ENCODE peak calls at places on chromosomes 11 and 22, in four cellular contexts. One of them, this sample, is unnamed.

GRCh38 chr11:204587-205109 is 2.6 kb downstream of the BET1L start:
- DNase-seq in effector memory CD4-positive, alpha-beta T cell: no peak
- DNase-seq in neural progenitor cell: no peak
- DNase-seq in foreskin fibroblast: no peak
- DNase-seq in this sample: no peak

GRCh38 chr22:37507731-37508130 is 11.5 kb downstream of the CARD10 start:
- DNase-seq in neural progenitor cell: no peak
- DNase-seq in effector memory CD4-positive, alpha-beta T cell: no peak
- DNase-seq in foreskin fibroblast: no peak
- DNase-seq in this sample: no peak

GRCh38 chr22:27381960-27382742 is 419.4 kb downstream of the MN1 start:
- DNase-seq in neural progenitor cell: peak; percentile 47
- DNase-seq in foreskin fibroblast: no peak
- DNase-seq in effector memory CD4-positive, alpha-beta T cell: no peak
- DNase-seq in this sample: no peak

GRCh38 chr22:40525250-40525884 is 111.2 kb downstream of the MRTFA start:
- DNase-seq in foreskin fibroblast: peak; percentile 35
- DNase-seq in effector memory CD4-positive, alpha-beta T cell: peak; percentile 34
- DNase-seq in neural progenitor cell: peak; percentile 41
- DNase-seq in this sample: peak; percentile 40

GRCh38 chr22:43186272-43187170 is at the start of gene TTLL12:
- DNase-seq in neural progenitor cell: peak; percentile 92
- DNase-seq in effector memory CD4-positive, alpha-beta T cell: peak; percentile 58
- DNase-seq in foreskin fibroblast: peak; percentile 36
- DNase-seq in this sample: peak; percentile 60

GRCh38 chr11:69192282-69192681 is 36.5 kb downstream of the SMIM38 start:
- DNase-seq in foreskin fibroblast: no peak
- DNase-seq in effector memory CD4-positive, alpha-beta T cell: no peak
- DNase-seq in neural progenitor cell: no peak
- DNase-seq in this sample: no peak

GRCh38 chr11:27718853-27719574 is 18.8 kb upstream of the BDNF start:
- DNase-seq in effector memory CD4-positive, alpha-beta T cell: no peak
- DNase-seq in neural progenitor cell: peak; percentile 91
- DNase-seq in foreskin fibroblast: peak; percentile 39
- DNase-seq in this sample: peak; percentile 66

GRCh38 chr11:57515332-57516060 is at the start of gene SLC43A1:
- DNase-seq in neural progenitor cell: peak; percentile 59
- DNase-seq in foreskin fibroblast: peak; percentile 77
- DNase-seq in effector memory CD4-positive, alpha-beta T cell: no peak
- DNase-seq in this sample: peak; percentile 50

GRCh38 chr22:47411006-47411405 is 648.6 kb downstream of the TBC1D22A start:
- DNase-seq in effector memory CD4-positive, alpha-beta T cell: no peak
- DNase-seq in neural progenitor cell: no peak
- DNase-seq in foreskin fibroblast: no peak
- DNase-seq in this sample: no peak

GRCh38 chr22:30310881-30311771 is 15.6 kb downstream of the TBC1D10A start:
- DNase-seq in foreskin fibroblast: peak; percentile 69
- DNase-seq in neural progenitor cell: no peak
- DNase-seq in effector memory CD4-positive, alpha-beta T cell: no peak
- DNase-seq in this sample: peak; percentile 84

GRCh38 chr11:77590194-77590591 is 440 bp downstream of the AQP11 start:
- DNase-seq in foreskin fibroblast: peak; percentile 34
- DNase-seq in effector memory CD4-positive, alpha-beta T cell: no peak
- DNase-seq in neural progenitor cell: peak; percentile 62
- DNase-seq in this sample: peak; percentile 24

GRCh38 chr11:15742626-15743243 is 613.6 kb downstream of the SOX6 start:
- DNase-seq in effector memory CD4-positive, alpha-beta T cell: no peak
- DNase-seq in neural progenitor cell: no peak
- DNase-seq in foreskin fibroblast: no peak
- DNase-seq in this sample: no peak

GRCh38 chr22:47286590-47286989 is 524.1 kb downstream of the TBC1D22A start:
- DNase-seq in effector memory CD4-positive, alpha-beta T cell: no peak
- DNase-seq in foreskin fibroblast: no peak
- DNase-seq in neural progenitor cell: no peak
- DNase-seq in this sample: no peak

GRCh38 chr11:85620243-85620642 is 6.9 kb downstream of the DLG2 start:
- DNase-seq in effector memory CD4-positive, alpha-beta T cell: no peak
- DNase-seq in neural progenitor cell: no peak
- DNase-seq in foreskin fibroblast: no peak
- DNase-seq in this sample: no peak

GRCh38 chr11:123452799-123453198 is 22.7 kb downstream of the GRAMD1B start:
- DNase-seq in effector memory CD4-positive, alpha-beta T cell: no peak
- DNase-seq in foreskin fibroblast: no peak
- DNase-seq in neural progenitor cell: no peak
- DNase-seq in this sample: no peak

GRCh38 chr11:130201026-130201425 is 41.4 kb downstream of the ST14 start:
- DNase-seq in foreskin fibroblast: no peak
- DNase-seq in neural progenitor cell: no peak
- DNase-seq in effector memory CD4-positive, alpha-beta T cell: no peak
- DNase-seq in this sample: no peak

GRCh38 chr11:18749681-18750319 is 23.8 kb upstream of the IGSF22 start:
- DNase-seq in foreskin fibroblast: peak; percentile 64
- DNase-seq in effector memory CD4-positive, alpha-beta T cell: no peak
- DNase-seq in neural progenitor cell: no peak
- DNase-seq in this sample: peak; percentile 67

GRCh38 chr22:26811717-26811992 is 154.3 kb downstream of the MIAT start:
- DNase-seq in foreskin fibroblast: no peak
- DNase-seq in effector memory CD4-positive, alpha-beta T cell: no peak
- DNase-seq in neural progenitor cell: no peak
- DNase-seq in this sample: no peak

GRCh38 chr11:96219981-96220623 is 122.9 kb downstream of the MAML2 start:
- DNase-seq in foreskin fibroblast: peak; percentile 67
- DNase-seq in effector memory CD4-positive, alpha-beta T cell: no peak
- DNase-seq in neural progenitor cell: peak; percentile 26
- DNase-seq in this sample: peak; percentile 76

GRCh38 chr22:28904211-28904808 is 20.9 kb downstream of the ZNRF3 start:
- DNase-seq in neural progenitor cell: no peak
- DNase-seq in effector memory CD4-positive, alpha-beta T cell: no peak
- DNase-seq in foreskin fibroblast: no peak
- DNase-seq in this sample: peak; percentile 36

GRCh38 chr11:100748153-100748552 is 61.1 kb downstream of the ARHGAP42 start:
- DNase-seq in neural progenitor cell: no peak
- DNase-seq in foreskin fibroblast: no peak
- DNase-seq in effector memory CD4-positive, alpha-beta T cell: no peak
- DNase-seq in this sample: no peak

GRCh38 chr22:38412435-38413084 is 42.4 kb downstream of the KCNJ4 start:
- DNase-seq in neural progenitor cell: peak; percentile 34
- DNase-seq in foreskin fibroblast: no peak
- DNase-seq in effector memory CD4-positive, alpha-beta T cell: no peak
- DNase-seq in this sample: no peak

GRCh38 chr11:127003260-127003981 is 2.9 kb upstream of the KIRREL3 start:
- DNase-seq in foreskin fibroblast: peak; percentile 48
- DNase-seq in effector memory CD4-positive, alpha-beta T cell: no peak
- DNase-seq in neural progenitor cell: peak; percentile 94
- DNase-seq in this sample: peak; percentile 37

GRCh38 chr11:122758974-122759373 is 79.3 kb upstream of the CRTAM start:
- DNase-seq in neural progenitor cell: no peak
- DNase-seq in effector memory CD4-positive, alpha-beta T cell: no peak
- DNase-seq in foreskin fibroblast: no peak
- DNase-seq in this sample: peak; percentile 49

GRCh38 chr11:15770798-15771414 is 585.4 kb downstream of the SOX6 start:
- DNase-seq in foreskin fibroblast: no peak
- DNase-seq in neural progenitor cell: peak; percentile 61
- DNase-seq in effector memory CD4-positive, alpha-beta T cell: no peak
- DNase-seq in this sample: peak; percentile 18

GRCh38 chr11:73270089-73270854 is 1.9 kb upstream of the P2RY6 start:
- DNase-seq in foreskin fibroblast: no peak
- DNase-seq in effector memory CD4-positive, alpha-beta T cell: no peak
- DNase-seq in neural progenitor cell: no peak
- DNase-seq in this sample: no peak

GRCh38 chr11:5815534-5815933 is 6.8 kb downstream of the OR52N2 start:
- DNase-seq in foreskin fibroblast: no peak
- DNase-seq in neural progenitor cell: no peak
- DNase-seq in effector memory CD4-positive, alpha-beta T cell: no peak
- DNase-seq in this sample: no peak

GRCh38 chr11:94196363-94196762 is 67.7 kb downstream of the PANX1 start:
- DNase-seq in effector memory CD4-positive, alpha-beta T cell: no peak
- DNase-seq in neural progenitor cell: no peak
- DNase-seq in foreskin fibroblast: no peak
- DNase-seq in this sample: peak; percentile 62

GRCh38 chr11:101600948-101601347 is 17.1 kb upstream of the TRPC6 start:
- DNase-seq in neural progenitor cell: no peak
- DNase-seq in effector memory CD4-positive, alpha-beta T cell: no peak
- DNase-seq in foreskin fibroblast: no peak
- DNase-seq in this sample: no peak

GRCh38 chr11:120517390-120518315 is 6.1 kb downstream of the GRIK4 start:
- DNase-seq in neural progenitor cell: no peak
- DNase-seq in foreskin fibroblast: no peak
- DNase-seq in effector memory CD4-positive, alpha-beta T cell: no peak
- DNase-seq in this sample: no peak

GRCh38 chr11:34625576-34625975 is 4.7 kb downstream of the EHF start:
- DNase-seq in effector memory CD4-positive, alpha-beta T cell: no peak
- DNase-seq in neural progenitor cell: no peak
- DNase-seq in foreskin fibroblast: no peak
- DNase-seq in this sample: no peak

GRCh38 chr22:21099578-21099977 is 53.8 kb downstream of the LRRC74B start:
- DNase-seq in neural progenitor cell: no peak
- DNase-seq in foreskin fibroblast: no peak
- DNase-seq in effector memory CD4-positive, alpha-beta T cell: no peak
- DNase-seq in this sample: no peak

GRCh38 chr11:47005441-47005840 is 68.9 kb downstream of the CSTPP1 start:
- DNase-seq in neural progenitor cell: no peak
- DNase-seq in foreskin fibroblast: no peak
- DNase-seq in effector memory CD4-positive, alpha-beta T cell: no peak
- DNase-seq in this sample: no peak

GRCh38 chr22:31062566-31063230 is 18.4 kb upstream of the SMTN start:
- DNase-seq in neural progenitor cell: no peak
- DNase-seq in effector memory CD4-positive, alpha-beta T cell: no peak
- DNase-seq in foreskin fibroblast: no peak
- DNase-seq in this sample: no peak

GRCh38 chr11:110219011-110219785 is 77.2 kb downstream of the RDX start:
- DNase-seq in effector memory CD4-positive, alpha-beta T cell: no peak
- DNase-seq in foreskin fibroblast: peak; percentile 56
- DNase-seq in neural progenitor cell: no peak
- DNase-seq in this sample: peak; percentile 20

GRCh38 chr22:48501231-48501750 is 1326.4 kb downstream of the BRD1 start:
- DNase-seq in foreskin fibroblast: no peak
- DNase-seq in neural progenitor cell: no peak
- DNase-seq in effector memory CD4-positive, alpha-beta T cell: no peak
- DNase-seq in this sample: no peak

GRCh38 chr22:31253949-31254348 is 38.3 kb downstream of the PIK3IP1 start:
- DNase-seq in effector memory CD4-positive, alpha-beta T cell: no peak
- DNase-seq in neural progenitor cell: no peak
- DNase-seq in foreskin fibroblast: no peak
- DNase-seq in this sample: no peak

GRCh38 chr11:121721448-121721847 is 268.7 kb upstream of the SORL1-AS1 start:
- DNase-seq in effector memory CD4-positive, alpha-beta T cell: no peak
- DNase-seq in neural progenitor cell: no peak
- DNase-seq in foreskin fibroblast: no peak
- DNase-seq in this sample: no peak

GRCh38 chr11:121723261-121723741 is 270.5 kb upstream of the SORL1-AS1 start:
- DNase-seq in neural progenitor cell: peak; percentile 37
- DNase-seq in foreskin fibroblast: no peak
- DNase-seq in effector memory CD4-positive, alpha-beta T cell: no peak
- DNase-seq in this sample: peak; percentile 49

GRCh38 chr11:121717296-121717695 is 264.5 kb upstream of the SORL1-AS1 start:
- DNase-seq in neural progenitor cell: no peak
- DNase-seq in foreskin fibroblast: no peak
- DNase-seq in effector memory CD4-positive, alpha-beta T cell: no peak
- DNase-seq in this sample: peak; percentile 33

GRCh38 chr11:121722431-121723256 is 269.9 kb upstream of the SORL1-AS1 start:
- DNase-seq in neural progenitor cell: peak; percentile 82
- DNase-seq in foreskin fibroblast: peak; percentile 78
- DNase-seq in effector memory CD4-positive, alpha-beta T cell: no peak
- DNase-seq in this sample: peak; percentile 86

GRCh38 chr11:121721961-121722360 is 269.2 kb upstream of the SORL1-AS1 start:
- DNase-seq in effector memory CD4-positive, alpha-beta T cell: no peak
- DNase-seq in neural progenitor cell: no peak
- DNase-seq in foreskin fibroblast: no peak
- DNase-seq in this sample: no peak
- H3K4me3 ChIP-seq in effector memory CD4-positive, alpha-beta T cell: no peak overlapping the region
- H3K4me3 ChIP-seq in neural progenitor cell: no peak overlapping the region
- H3K4me3 ChIP-seq in foreskin fibroblast: peak overlapping the region; percentile 47
- H3K4me3 ChIP-seq in this sample: peak overlapping the region; percentile 63

DNA sequence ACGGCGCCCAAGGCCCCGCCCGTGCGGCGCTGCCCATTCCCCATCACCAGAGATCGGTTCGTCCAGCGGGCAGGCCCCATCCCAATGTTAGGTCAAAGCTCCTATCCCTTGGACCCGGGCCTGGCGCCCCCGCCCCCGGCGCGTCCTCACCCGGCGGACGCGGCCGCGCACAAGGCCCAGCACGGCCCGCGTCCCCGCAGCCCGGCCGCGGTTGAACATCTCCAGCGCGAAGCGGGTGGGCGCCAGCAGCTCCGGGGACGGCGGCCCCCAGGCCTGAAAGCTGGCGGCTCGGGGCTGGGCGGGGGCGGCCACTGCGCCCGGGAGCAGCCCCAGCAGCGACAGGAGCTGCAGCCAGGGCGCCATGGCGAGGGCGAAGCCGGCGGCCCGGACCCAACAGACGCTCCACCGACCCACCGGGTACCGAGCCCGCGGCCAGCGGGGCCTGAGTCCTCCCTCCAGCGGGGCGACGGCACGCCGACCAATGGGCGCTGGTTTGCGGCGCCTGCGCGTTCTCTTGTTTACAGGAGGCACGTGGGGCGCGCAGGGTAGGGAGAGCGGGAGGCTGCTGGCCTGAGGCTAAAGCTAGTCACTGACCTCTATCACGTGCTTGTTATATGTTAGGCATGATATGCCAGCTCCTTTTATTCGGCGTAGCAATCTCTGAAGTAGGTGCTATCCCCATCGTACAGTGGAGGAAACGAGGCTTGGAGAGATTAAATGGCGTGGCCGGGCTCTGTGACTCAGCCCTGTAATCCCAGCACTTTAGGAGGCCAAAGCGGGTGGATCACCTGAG is at the start of gene CTSF:
- DNase-seq in foreskin fibroblast: peak; percentile 72
- DNase-seq in effector memory CD4-positive, alpha-beta T cell: peak; percentile 44
- DNase-seq in neural progenitor cell: no peak
- DNase-seq in this sample: peak; percentile 67
- H3K4me3 ChIP-seq in foreskin fibroblast: peak within 1 kb of the TSS; percentile 49
- H3K4me3 ChIP-seq in effector memory CD4-positive, alpha-beta T cell: peak within 1 kb of the TSS; percentile 65
- H3K4me3 ChIP-seq in neural progenitor cell: no peak within 1 kb of the TSS
- H3K4me3 ChIP-seq in this sample: peak within 1 kb of the TSS; percentile 47

GRCh38 chr11:36689442-36689841 is 91.4 kb upstream of the RAG2 start:
- DNase-seq in foreskin fibroblast: no peak
- DNase-seq in neural progenitor cell: no peak
- DNase-seq in effector memory CD4-positive, alpha-beta T cell: no peak
- DNase-seq in this sample: no peak

GRCh38 chr11:36684840-36685800 is 87.1 kb upstream of the RAG2 start:
- DNase-seq in foreskin fibroblast: no peak
- DNase-seq in neural progenitor cell: no peak
- DNase-seq in effector memory CD4-positive, alpha-beta T cell: no peak
- DNase-seq in this sample: no peak

GRCh38 chr11:36688132-36688531 is 90.1 kb upstream of the RAG2 start:
- DNase-seq in foreskin fibroblast: no peak
- DNase-seq in neural progenitor cell: no peak
- DNase-seq in effector memory CD4-positive, alpha-beta T cell: no peak
- DNase-seq in this sample: no peak

GRCh38 chr11:36688892-36689291 is 90.9 kb upstream of the RAG2 start:
- DNase-seq in effector memory CD4-positive, alpha-beta T cell: no peak
- DNase-seq in neural progenitor cell: no peak
- DNase-seq in foreskin fibroblast: no peak
- DNase-seq in this sample: no peak

GRCh38 chr11:36683823-36684222 is 85.8 kb upstream of the RAG2 start:
- DNase-seq in effector memory CD4-positive, alpha-beta T cell: no peak
- DNase-seq in foreskin fibroblast: no peak
- DNase-seq in neural progenitor cell: no peak
- DNase-seq in this sample: no peak
- H3K4me3 ChIP-seq in effector memory CD4-positive, alpha-beta T cell: no peak overlapping the region
- H3K4me3 ChIP-seq in foreskin fibroblast: no peak overlapping the region
- H3K4me3 ChIP-seq in neural progenitor cell: no peak overlapping the region
- H3K4me3 ChIP-seq in this sample: no peak overlapping the region

GRCh38 chr11:1906623-1907423 is 12.7 kb upstream of the TNNT3 start:
- DNase-seq in foreskin fibroblast: no peak
- DNase-seq in neural progenitor cell: no peak
- DNase-seq in effector memory CD4-positive, alpha-beta T cell: no peak
- DNase-seq in this sample: no peak
- H3K4me3 ChIP-seq in foreskin fibroblast: no peak overlapping the region
- H3K4me3 ChIP-seq in neural progenitor cell: no peak overlapping the region
- H3K4me3 ChIP-seq in effector memory CD4-positive, alpha-beta T cell: no peak overlapping the region
- H3K4me3 ChIP-seq in this sample: no peak overlapping the region

This sample was measured in AG10803.